ENCODE peak calls at places on chromosome 11, in nine cellular contexts. C is Peyer's patch, E is lower leg skin, Y is ovary, K is body of pancreas, W is transverse colon, L is endothelial cell of umbilical vein, G is stomach, V is sigmoid colon. P is an unnamed sample.

GRCh38 chr11:44080951-44081350 is 14.5 kb upstream of the EXT2 start:
- DNase-seq in C (no peak), E (no peak), Y (no peak), K (no peak), W (no peak), L (no peak), G (no peak), V (no peak), P (no peak)

GRCh38 chr11:32426819-32427615 is 8.3 kb downstream of the WT1 start:
- DNase-seq in C (no peak), E (no peak), Y (peak; percentile 94), K (no peak), W (no peak), L (no peak), G (no peak), V (no peak), P (no peak)

GRCh38 chr11:12249590-12250260 is 127.6 kb upstream of the PARVA start:
- DNase-seq in C (no peak), E (no peak), Y (no peak), K (peak; percentile 97), W (peak; percentile 59), L (peak; percentile 89), G (peak; percentile 90), V (peak; percentile 82), P (no peak)

GRCh38 chr11:31943056-31943780 is 132.1 kb upstream of the PAX6 start:
- DNase-seq in C (no peak), E (no peak), Y (no peak), K (no peak), W (no peak), L (no peak), G (no peak), V (no peak), P (no peak)

GRCh38 chr11:2898366-2899079 is 12.9 kb upstream of the CDKN1C start:
- DNase-seq in C (no peak), E (peak; percentile 94), Y (no peak), K (peak; percentile 55), W (peak; percentile 63), L (peak; percentile 88), G (peak; percentile 57), V (peak; percentile 83), P (peak; percentile 48)

GRCh38 chr11:99693941-99694492 is 673.3 kb downstream of the CNTN5 start:
- DNase-seq in C (no peak), E (no peak), Y (no peak), K (no peak), W (no peak), L (no peak), G (no peak), V (no peak), P (no peak)

GRCh38 chr11:1501421-1502167 is 15.0 kb upstream of the MOB2 start:
- DNase-seq in C (no peak), E (no peak), Y (no peak), K (no peak), W (no peak), L (no peak), G (no peak), V (no peak), P (peak; percentile 66)

GRCh38 chr11:76604652-76605241 is 65.8 kb downstream of the LRRC32 start:
- DNase-seq in C (peak; percentile 52), E (peak; percentile 89), Y (peak; percentile 85), K (peak; percentile 75), W (peak; percentile 44), L (no peak), G (peak; percentile 79), V (peak; percentile 91), P (no peak)

GRCh38 chr11:129141748-129142475 is 50.2 kb downstream of the ARHGAP32 start:
- DNase-seq in C (no peak), E (no peak), Y (no peak), K (no peak), W (no peak), L (peak; percentile 10), G (no peak), V (no peak), P (no peak)

GRCh38 chr11:57417056-57417455 is 9.9 kb downstream of the SLC43A3 start:
- DNase-seq in C (no peak), E (no peak), Y (no peak), K (no peak), W (no peak), L (no peak), G (no peak), V (peak; percentile 70), P (peak; percentile 23)

GRCh38 chr11:73185680-73186293 is 32.3 kb upstream of the P2RY2 start:
- DNase-seq in C (no peak), E (peak; percentile 83), Y (no peak), K (no peak), W (no peak), L (peak; percentile 57), G (peak; percentile 23), V (peak; percentile 49), P (peak; percentile 88)

GRCh38 chr11:47442514-47442913 is 6.4 kb downstream of the RAPSN start:
- DNase-seq in C (no peak), E (no peak), Y (no peak), K (no peak), W (no peak), L (no peak), G (no peak), V (no peak), P (peak; percentile 48)

GRCh38 chr11:91527380-91528030 is 697.1 kb upstream of the FAT3 start:
- DNase-seq in C (no peak), E (no peak), Y (no peak), K (no peak), W (no peak), L (no peak), G (no peak), V (no peak), P (no peak)

GRCh38 chr11:111878766-111879636 is at the start of the genes CFAP68 and FDXACB1:
- DNase-seq in C (peak; percentile 97), E (peak; percentile 99), Y (peak; percentile 97), K (peak; percentile 97), W (peak; percentile 97), L (peak; percentile 98), G (peak; percentile 97), V (peak; percentile 99), P (peak; percentile 97)
- TF ChIP-seq POLR2A in C (peak; percentile 42), E (no peak), Y (peak; percentile 88), K (peak; percentile 80), W (peak; percentile 51), L (peak; percentile 69), G (no peak), V (peak; percentile 70), P (peak; percentile 47)

DNA sequence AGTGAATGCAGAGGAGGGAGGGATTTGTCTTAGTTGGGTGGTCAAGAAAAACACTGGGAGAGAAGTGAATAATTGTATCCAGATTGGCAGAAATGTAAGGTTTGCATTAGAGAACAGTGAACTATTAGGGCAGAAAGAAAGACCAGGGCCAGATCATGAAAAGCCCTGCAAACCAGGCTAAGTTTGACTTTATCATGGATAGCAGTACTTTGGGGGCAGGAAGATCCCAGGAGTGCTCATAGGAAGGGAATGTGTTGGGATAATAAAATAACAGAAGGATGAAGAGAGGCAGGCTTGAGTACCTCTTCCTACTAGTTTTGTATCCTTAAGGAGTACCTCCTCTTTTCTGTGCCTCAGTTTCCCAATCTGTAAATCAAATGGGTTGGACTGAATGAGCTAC is 64.0 kb downstream of the RPL27A start:
- DNase-seq in C (no peak), E (no peak), Y (no peak), K (no peak), W (no peak), L (no peak), G (no peak), V (no peak), P (no peak)
- TF ChIP-seq POLR2A in C (no peak), E (no peak), Y (no peak), K (no peak), W (no peak), L (no peak), G (no peak), V (no peak), P (no peak)

GRCh38 chr11:449889-450808 is at the start of gene PTDSS2:
- DNase-seq in C (peak; percentile 97), E (peak; percentile 99), Y (peak; percentile 96), K (peak; percentile 96), W (peak; percentile 97), L (peak; percentile 95), G (peak; percentile 97), V (peak; percentile 99), P (peak; percentile 94)

GRCh38 chr11:445765-446588 is 4.1 kb upstream of the PTDSS2 start:
- DNase-seq in C (peak; percentile 87), E (no peak), Y (peak; percentile 41), K (no peak), W (peak; percentile 77), L (no peak), G (no peak), V (no peak), P (no peak)

GRCh38 chr11:446886-447285 is 3.2 kb upstream of the PTDSS2 start:
- DNase-seq in C (peak; percentile 84), E (no peak), Y (peak; percentile 46), K (no peak), W (peak; percentile 55), L (no peak), G (no peak), V (no peak), P (no peak)

GRCh38 chr11:450809-451451 is 851 bp downstream of the PTDSS2 start:
- DNase-seq in C (peak; percentile 86), E (peak; percentile 93), Y (peak; percentile 51), K (peak; percentile 70), W (peak; percentile 79), L (peak; percentile 71), G (peak; percentile 68), V (peak; percentile 83), P (peak; percentile 28)

DNA sequence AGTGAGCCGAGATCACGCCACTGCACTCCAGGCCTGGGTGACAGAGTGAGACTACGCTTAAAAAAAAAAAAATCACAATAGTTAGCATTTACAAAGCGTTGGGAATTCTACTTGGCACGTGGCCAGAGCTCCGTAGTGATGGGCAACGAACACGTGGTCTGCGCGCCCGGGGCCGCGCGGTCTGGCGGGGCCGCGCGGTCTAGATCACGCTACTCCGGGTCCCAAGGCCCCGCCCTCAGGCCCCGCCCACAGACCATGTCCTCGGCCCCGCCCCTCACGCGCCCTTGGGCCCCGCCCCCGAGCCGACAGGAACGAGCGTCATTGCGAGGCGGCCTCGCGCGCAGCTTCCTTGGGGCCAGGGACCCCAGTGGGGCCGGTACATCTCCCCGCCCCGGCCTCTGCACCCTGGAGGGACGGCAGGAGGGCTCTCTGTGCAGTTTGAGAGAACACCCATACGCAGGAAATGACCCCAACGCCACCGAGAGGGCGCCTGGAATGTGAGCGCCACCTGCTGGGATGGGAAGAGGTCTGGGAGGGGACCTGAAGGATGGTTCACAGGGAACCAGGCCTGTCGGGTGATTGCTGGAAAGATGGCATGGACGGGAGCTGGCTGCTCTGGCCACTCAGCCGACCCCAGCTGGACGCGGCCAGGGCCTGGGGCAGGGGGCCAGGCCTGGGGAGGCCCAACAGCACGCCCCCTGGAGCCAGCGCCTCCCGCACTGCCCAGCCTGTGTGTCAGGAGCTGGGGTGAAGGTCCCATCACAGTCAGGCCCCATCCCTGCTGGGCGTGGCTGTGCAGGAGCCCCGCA is 2.0 kb upstream of the PTDSS2 start:
- DNase-seq in C (peak; percentile 99), E (peak; percentile 99), Y (peak; percentile 98), K (peak; percentile 94), W (peak; percentile 97), L (peak; percentile 91), G (peak; percentile 97), V (peak; percentile 97), P (peak; percentile 88)
- TF ChIP-seq POLR2A in C (peak; percentile 78), E (no peak), Y (peak; percentile 90), K (peak; percentile 76), W (peak; percentile 76), L (peak; percentile 82), G (no peak), V (peak; percentile 82), P (peak; percentile 78)

DNA sequence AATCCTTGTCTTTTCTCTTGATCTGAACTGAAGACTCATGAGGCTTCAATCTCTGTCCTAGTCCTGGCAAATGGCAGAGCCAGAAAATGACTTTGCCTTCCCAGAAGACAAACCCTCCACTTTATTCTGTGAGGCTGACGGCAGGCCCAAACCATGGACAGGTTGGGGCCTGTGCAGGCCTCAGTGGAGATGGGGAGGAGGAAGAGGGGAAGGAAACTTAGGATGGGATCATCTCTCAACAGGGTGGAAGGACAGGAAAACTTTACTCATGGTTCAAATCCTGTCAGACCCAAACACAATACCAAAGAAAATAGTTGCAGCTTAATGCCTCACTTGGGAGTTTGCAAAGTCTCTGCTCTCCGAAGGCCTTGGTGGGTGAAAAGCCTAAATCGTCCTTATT is 9.8 kb downstream of the RPL27A start:
- DNase-seq in C (peak; percentile 5), E (no peak), Y (no peak), K (no peak), W (no peak), L (no peak), G (no peak), V (no peak), P (no peak)
- TF ChIP-seq POLR2A in C (no peak), E (no peak), Y (no peak), K (no peak), W (no peak), L (no peak), G (no peak), V (no peak), P (no peak)

P was measured in gastrocnemius medialis.